ENCODE peak calls at places on chromosomes 6 and 20, in five cellular contexts. Q is transverse colon, D is H1, G is GM23338, W is prostate gland. S is an unnamed sample.

GRCh38 chr20:52682271-52682670 is 289.9 kb upstream of the TSHZ2 start:
- DNase-seq in D (no peak), W (no peak), Q (no peak), G (no peak), S (no peak)

GRCh38 chr6:134345780-134346179 is 27.9 kb upstream of the SGK1 start:
- DNase-seq in W (no peak), D (no peak), Q (no peak), G (no peak), S (no peak)

GRCh38 chr20:62426678-62427077 is 661 bp downstream of the RBBP8NL start:
- DNase-seq in G (peak; percentile 71), W (peak; percentile 19), D (no peak), Q (no peak), S (no peak)

GRCh38 chr6:10140824-10141223 is 274.1 kb downstream of the TFAP2A start:
- DNase-seq in Q (no peak), D (no peak), W (no peak), G (no peak), S (no peak)

GRCh38 chr20:48578397-48579098 is 249.3 kb downstream of the PREX1 start:
- DNase-seq in G (no peak), W (no peak), Q (no peak), D (no peak), S (peak; percentile 20)

GRCh38 chr20:49592120-49592519 is 24.2 kb upstream of the PTGIS start:
- DNase-seq in Q (no peak), W (no peak), D (no peak), G (no peak), S (no peak)

GRCh38 chr6:132128424-132128823 is 177.3 kb upstream of the CCN2 start:
- DNase-seq in W (no peak), G (no peak), Q (no peak), D (no peak), S (no peak)

GRCh38 chr6:71222676-71223075 is 65.9 kb upstream of the OGFRL1 start:
- DNase-seq in W (no peak), G (no peak), Q (no peak), D (no peak), S (no peak)

GRCh38 chr6:50850860-50851259 is 32.2 kb downstream of the TFAP2B start:
- DNase-seq in G (no peak), D (no peak), W (no peak), Q (no peak), S (no peak)

GRCh38 chr6:151286192-151286591 is 46.4 kb downstream of the AKAP12 start:
- DNase-seq in W (no peak), Q (no peak), D (no peak), G (no peak), S (peak; percentile 48)

GRCh38 chr6:135094403-135094821 is 39.8 kb upstream of the HBS1L start:
- DNase-seq in Q (no peak), D (no peak), W (no peak), G (no peak), S (no peak)

GRCh38 chr6:155493694-155494143 is 38.1 kb upstream of the NOX3 start:
- DNase-seq in D (peak; percentile 47), G (peak; percentile 39), Q (peak; percentile 19), W (peak; percentile 8), S (peak; percentile 84)

DNA sequence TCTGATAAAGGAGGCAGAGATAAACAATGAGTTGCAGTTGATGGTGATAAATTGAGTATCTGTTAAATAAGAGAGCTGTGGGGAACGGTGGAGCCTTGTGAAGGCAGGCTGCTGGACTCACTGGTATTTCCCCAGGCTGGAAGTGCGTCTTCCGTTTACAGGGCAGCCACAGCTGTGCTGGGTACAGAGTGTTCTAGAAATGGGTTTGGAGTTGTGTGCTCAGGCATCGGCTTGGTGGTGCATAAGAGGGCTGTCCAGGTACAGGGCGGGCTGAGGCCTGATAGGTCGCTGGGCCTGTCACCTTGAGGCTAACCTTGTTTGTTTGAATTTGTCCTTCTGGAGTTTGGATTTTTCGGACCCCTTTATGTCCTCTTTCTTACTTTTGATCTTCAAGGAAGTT is 39.3 kb downstream of the ARID1B start:
- DNase-seq in D (no peak), G (no peak), W (peak; percentile 51), Q (peak; percentile 35), S (no peak)
- TF ChIP-seq POLR2AphosphoS5 in D (no peak), G (no peak), W (peak; percentile 67), Q (peak; percentile 32), S (peak; percentile 36)

GRCh38 chr6:166949533-166950442 is 6.6 kb downstream of the RNASET2 start:
- DNase-seq in Q (peak; percentile 28), D (no peak), G (peak; percentile 57), W (no peak), S (no peak)
- H3K4me3 ChIP-seq in Q (no peak overlapping the region), D (no peak overlapping the region), G (peak overlapping the region; percentile 20), W (no peak overlapping the region), S (no peak overlapping the region)

GRCh38 chr6:111417946-111418345 is 65.1 kb downstream of the REV3L start:
- DNase-seq in W (no peak), G (no peak), Q (no peak), D (no peak), S (no peak)

GRCh38 chr6:111427341-111428116 is 55.5 kb downstream of the REV3L start:
- DNase-seq in Q (no peak), W (peak; percentile 32), G (no peak), D (no peak), S (no peak)

GRCh38 chr6:111418971-111419693 is 63.9 kb downstream of the REV3L start:
- DNase-seq in W (no peak), D (no peak), Q (no peak), G (no peak), S (no peak)

GRCh38 chr6:111423960-111424846 is 58.8 kb downstream of the REV3L start:
- DNase-seq in Q (peak; percentile 73), G (no peak), W (peak; percentile 72), D (no peak), S (peak; percentile 72)

GRCh38 chr6:111423055-111423633 is 59.9 kb downstream of the REV3L start:
- DNase-seq in W (no peak), D (no peak), G (no peak), Q (no peak), S (no peak)
- H3K4me1 ChIP-seq in W (no peaks in the 10 kb centered on the region), D (no peaks in the 10 kb centered on the region), G (no peaks in the 10 kb centered on the region), Q (peaks cover 43% of the 10 kb centered on the region), S (peaks cover 82% of the 10 kb centered on the region)

GRCh38 chr20:32164984-32165735 is 42.4 kb downstream of the PLAGL2 start:
- DNase-seq in D (no peak), W (no peak), Q (no peak), G (no peak), S (peak; percentile 54)
- TF ChIP-seq POLR2AphosphoS5 in D (no peak), W (no peak), Q (no peak), G (no peak), S (no peak)

GRCh38 chr20:43916875-43917371 is 2.3 kb downstream of the TOX2 start:
- DNase-seq in D (no peak), G (peak; percentile 25), W (no peak), Q (no peak), S (no peak)

GRCh38 chr20:43917380-43917779 is 2.7 kb downstream of the TOX2 start:
- DNase-seq in W (no peak), G (no peak), D (no peak), Q (no peak), S (no peak)

GRCh38 chr20:43914697-43915208 is at the start of gene TOX2:
- DNase-seq in G (peak; percentile 55), Q (peak; percentile 62), W (no peak), D (no peak), S (no peak)

GRCh38 chr20:43915209-43916072 is 789 bp downstream of the TOX2 start:
- DNase-seq in D (no peak), Q (peak; percentile 30), G (peak; percentile 67), W (no peak), S (no peak)

GRCh38 chr20:43916073-43916874 is 1.6 kb downstream of the TOX2 start:
- DNase-seq in G (peak; percentile 36), D (no peak), W (no peak), Q (no peak), S (no peak)
- H3K4me3 ChIP-seq in G (peak overlapping the region; percentile 63), D (peak overlapping the region; percentile 59), W (peak overlapping the region; percentile 42), Q (peak overlapping the region; percentile 44), S (peak overlapping the region; percentile 48)

GRCh38 chr20:8432435-8433148 is 300.5 kb downstream of the PLCB1 start:
- DNase-seq in W (no peak), G (peak; percentile 2), Q (no peak), D (no peak), S (no peak)

GRCh38 chr20:8434326-8434876 is 302.3 kb downstream of the PLCB1 start:
- DNase-seq in W (no peak), D (no peak), G (no peak), Q (no peak), S (no peak)

GRCh38 chr20:8433286-8433685 is 301.2 kb downstream of the PLCB1 start:
- DNase-seq in Q (no peak), W (no peak), D (no peak), G (no peak), S (no peak)

GRCh38 chr20:8438748-8439147 is 306.7 kb downstream of the PLCB1 start:
- DNase-seq in D (no peak), Q (no peak), W (no peak), G (no peak), S (no peak)

DNA sequence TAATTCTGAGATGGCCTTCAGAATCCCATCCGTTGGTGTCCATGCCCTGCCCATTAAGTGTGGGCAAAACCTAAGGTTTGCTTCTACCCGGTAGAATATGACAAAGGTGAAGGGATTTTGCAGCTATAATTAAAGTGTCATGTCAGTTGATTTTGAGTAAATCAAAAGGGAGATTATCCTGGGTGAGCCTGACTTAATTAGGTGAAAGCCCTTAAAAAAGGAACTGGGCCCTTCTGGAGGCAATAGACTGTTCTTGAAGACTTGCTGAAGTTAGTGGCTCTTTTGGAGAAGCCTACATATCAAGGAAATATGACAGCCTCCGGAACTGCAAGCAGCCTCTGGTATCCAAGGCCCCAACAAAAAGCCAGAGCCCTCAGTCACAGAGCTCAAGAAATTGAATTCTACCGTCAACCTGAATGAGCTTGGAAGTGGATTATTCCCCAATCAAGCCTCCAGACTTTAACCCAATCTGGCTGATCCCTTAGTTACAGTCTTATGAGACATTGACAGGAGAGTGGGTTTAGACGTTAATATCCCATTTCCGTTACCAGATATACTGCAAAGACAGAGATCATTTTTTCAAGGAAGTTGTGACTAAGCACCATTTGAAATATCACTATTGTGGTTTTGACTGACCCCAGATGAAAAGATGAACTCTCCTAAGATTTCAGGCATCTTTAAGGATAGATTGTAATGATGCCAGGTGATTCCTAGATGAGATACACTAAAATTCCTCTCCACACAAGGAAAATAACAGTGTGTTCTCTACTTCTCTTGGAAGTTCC is 303.4 kb downstream of the PLCB1 start:
- DNase-seq in G (no peak), Q (no peak), D (no peak), W (no peak), S (no peak)
- H3K4me1 ChIP-seq in G (peaks cover 25% of the 10 kb centered on the region), Q (peaks cover 4% of the 10 kb centered on the region), D (no peaks in the 10 kb centered on the region), W (no peaks in the 10 kb centered on the region), S (peaks cover 33% of the 10 kb centered on the region)

S was measured in sigmoid colon.